ENCODE peak calls at places on chromosomes 3 and 15, in six cellular contexts. B, L, F, V, H and I are unnamed samples. For H3K36me3, the result is how much of the 10 kb centered on the place peaks cover.

GRCh38 chr3:61625429-61625828 is 64.1 kb downstream of the PTPRG start:
- DNase-seq in V (no peak), F (no peak), H (no peak), L (no peak), B (no peak), I (no peak)

GRCh38 chr15:83094592-83094991 is 12.9 kb upstream of the TM6SF1 start:
- DNase-seq in F (peak), V (no peak), H (no peak), B (no peak), L (no peak), I (no peak)

GRCh38 chr3:59056706-59057105 is 6.9 kb upstream of the CFAP20DC start:
- DNase-seq in H (no peak), V (no peak), L (no peak), B (no peak), F (no peak), I (no peak)

GRCh38 chr3:86800116-86800515 is 190.8 kb downstream of the VGLL3 start:
- DNase-seq in B (no peak), H (no peak), L (no peak), V (no peak), F (no peak), I (no peak)

GRCh38 chr15:99371180-99372103 is 120.2 kb downstream of the LRRC28 start:
- DNase-seq in H (no peak), L (no peak), B (no peak), F (no peak), V (no peak), I (no peak)

GRCh38 chr15:66755298-66756068 is 53.4 kb downstream of the SMAD6 start:
- DNase-seq in H (no peak), B (no peak), F (no peak), V (no peak), L (no peak), I (no peak)

GRCh38 chr15:55993804-55994539 is 560 bp upstream of the NEDD4 start:
- DNase-seq in F (no peak), B (no peak), H (no peak), V (no peak), L (no peak), I (no peak)

GRCh38 chr3:106820726-106821362 is 556.4 kb upstream of the CCDC54 start:
- DNase-seq in L (no peak), V (no peak), F (no peak), H (peak), B (no peak), I (no peak)

GRCh38 chr15:51333571-51333970 is 4.8 kb downstream of the CYP19A1 start:
- DNase-seq in V (no peak), F (no peak), B (no peak), L (no peak), H (no peak), I (no peak)

GRCh38 chr15:69903476-69904295 is 194.0 kb downstream of the TLE3 start:
- DNase-seq in B (no peak), H (no peak), F (no peak), V (no peak), L (no peak), I (no peak)

GRCh38 chr3:54374214-54374855 is 252.0 kb downstream of the CACNA2D3 start:
- DNase-seq in L (no peak), B (no peak), V (peak), H (no peak), F (peak), I (peak)
- TF ChIP-seq CTCF in L (peak), B (peak), V (peak), H (peak), F (peak), I (peak)

GRCh38 chr3:183766107-183766506 is 59.3 kb downstream of the MAP6D1 start:
- DNase-seq in V (no peak), H (no peak), B (no peak), F (no peak), L (no peak), I (no peak)

GRCh38 chr3:183766745-183767606 is 58.4 kb downstream of the MAP6D1 start:
- DNase-seq in H (peak), B (peak), L (peak), V (peak), F (peak), I (peak)

GRCh38 chr3:183764854-183765731 is 60.3 kb downstream of the MAP6D1 start:
- DNase-seq in H (no peak), V (peak), F (no peak), L (peak), B (peak), I (no peak)

GRCh38 chr3:183768114-183768513 is 57.3 kb downstream of the MAP6D1 start:
- DNase-seq in H (peak), V (no peak), B (no peak), L (no peak), F (no peak), I (no peak)

DNA sequence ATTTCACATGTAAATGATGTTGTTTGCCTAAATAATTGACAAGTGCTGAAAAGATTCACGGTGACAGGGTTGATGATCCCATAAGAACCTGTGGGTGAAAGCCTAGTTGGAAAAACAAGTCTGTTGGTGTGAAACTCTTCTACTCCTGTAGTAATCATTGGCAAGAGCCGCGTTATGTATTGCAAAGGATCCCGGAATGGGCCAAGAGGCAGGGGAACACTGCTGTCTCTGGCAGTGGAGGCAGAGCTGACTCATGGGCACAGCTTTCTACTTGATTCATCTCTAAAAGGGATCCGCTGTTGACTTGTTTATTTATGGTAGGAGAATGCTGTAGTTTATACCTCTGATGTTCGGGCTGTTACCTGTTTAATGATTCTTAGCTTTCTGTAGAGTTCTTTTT is 63.1 kb downstream of the MAP6D1 start:
- DNase-seq in V (no peak), H (no peak), F (no peak), B (no peak), L (peak), I (no peak)
- H3K36me3 ChIP-seq in V (under half), H (half or more), F (under half), B (under half), L (under half), I (half or more)

DNA sequence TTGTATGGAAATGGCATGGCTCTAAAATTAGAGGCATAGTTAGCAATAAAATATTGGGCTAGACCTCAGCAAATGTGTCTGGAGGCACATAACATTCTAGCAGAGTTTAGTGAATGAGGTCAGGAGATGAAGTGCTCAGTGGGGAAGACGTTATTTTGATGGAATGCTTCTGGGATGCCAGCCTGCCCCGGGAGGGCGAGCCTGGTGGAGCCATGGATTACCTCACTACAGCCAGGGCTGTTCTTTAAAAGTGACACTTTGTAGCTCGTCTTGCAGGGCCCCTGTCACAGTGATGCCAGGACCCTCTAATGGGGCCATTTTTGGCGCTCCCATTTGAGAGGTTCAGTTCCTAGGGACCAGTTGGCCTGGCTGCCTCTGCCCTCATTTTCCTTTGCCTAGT is 48.5 kb downstream of the PXYLP1 start:
- DNase-seq in H (no peak), B (no peak), F (no peak), V (no peak), L (no peak), I (no peak)
- H3K4me3 ChIP-seq in H (no peak), B (no peak), F (no peak), V (no peak), L (no peak), I (no peak)

GRCh38 chr3:8368598-8368997 is 133.0 kb upstream of the LMCD1 start:
- DNase-seq in V (no peak), H (no peak), B (no peak), F (no peak), L (no peak), I (no peak)

GRCh38 chr3:8357859-8358258 is 143.8 kb upstream of the LMCD1 start:
- DNase-seq in L (no peak), V (no peak), B (no peak), F (no peak), H (no peak), I (no peak)

GRCh38 chr3:8366214-8366613 is 135.4 kb upstream of the LMCD1 start:
- DNase-seq in B (no peak), L (no peak), F (no peak), H (no peak), V (no peak), I (no peak)

GRCh38 chr3:8363200-8363599 is 138.4 kb upstream of the LMCD1 start:
- DNase-seq in V (no peak), B (no peak), H (no peak), F (no peak), L (no peak), I (no peak)
- TF ChIP-seq CTCF in V (no peak), B (no peak), H (no peak), F (no peak), L (no peak), I (no peak)